ENCODE peak calls at places on chromosome 21, in seven cellular contexts. O is frontal cortex; G is activated naive CD4-positive, alpha-beta T cell; Y is hepatocyte; A is NCI-H1105; Q is GM19239; D is activated T-cell treated with anti-CD3 and anti-CD28 coated beads for 4 hours. K is an unnamed sample.

GRCh38 chr21:43873673-43874072 is 8.7 kb downstream of the AGPAT3 start:
- DNase-seq in Q (no peak), D (no peak), O (no peak), G (no peak), Y (no peak), A (no peak), K (no peak)

GRCh38 chr21:41892726-41893125 is 13.6 kb upstream of the PRDM15 start:
- DNase-seq in O (no peak), G (no peak), A (no peak), D (no peak), Q (no peak), Y (no peak), K (no peak)

GRCh38 chr21:34074283-34075098 is 1.1 kb downstream of the MRPS6 start:
- DNase-seq in G (no peak), Y (peak; percentile 27), D (no peak), A (no peak), O (no peak), Q (no peak), K (no peak)

GRCh38 chr21:32545948-32546441 is 39.3 kb downstream of the TCP10L start:
- DNase-seq in Q (no peak), D (no peak), O (no peak), G (no peak), Y (no peak), A (no peak), K (no peak)

GRCh38 chr21:35989185-35989735 is 71.1 kb downstream of the SETD4 start:
- DNase-seq in Y (no peak), D (no peak), O (no peak), Q (no peak), A (no peak), G (no peak), K (no peak)

GRCh38 chr21:41597811-41598231 is 89.9 kb upstream of the TMPRSS2 start:
- DNase-seq in A (no peak), Q (no peak), O (no peak), D (no peak), G (no peak), Y (no peak), K (no peak)

GRCh38 chr21:16113052-16113715 is 383.4 kb downstream of the USP25 start:
- DNase-seq in D (no peak), Y (no peak), Q (no peak), A (no peak), G (no peak), O (no peak), K (no peak)

GRCh38 chr21:42321845-42322244 is 6.6 kb upstream of the TFF3 start:
- DNase-seq in A (no peak), Q (no peak), D (no peak), G (no peak), Y (no peak), O (no peak), K (no peak)

GRCh38 chr21:45078371-45078770 is 4.0 kb downstream of the ADARB1 start:
- DNase-seq in D (no peak), G (no peak), O (no peak), Y (no peak), Q (no peak), A (no peak), K (no peak)

GRCh38 chr21:44650265-44650972 is 4.0 kb downstream of the KRTAP12-4 start:
- DNase-seq in D (no peak), O (no peak), Y (no peak), Q (no peak), G (no peak), A (no peak), K (no peak)